ENCODE peak calls at places on chromosomes 16 and 17, in seven cellular contexts. L is foreskin fibroblast; F is progenitor cell of endocrine pancreas; M is Karpas-422; V is HFFc6; P is activated CD4-positive, CD25-positive, alpha-beta regulatory T cell; J is head of caudate nucleus. A is an unnamed sample.

GRCh38 chr16:48444574-48444973 is 59.4 kb upstream of the SIAH1 start:
- DNase-seq in L (peak), F (no peak), M (no peak), V (peak), P (no peak), J (no peak), A (peak)

GRCh38 chr16:56311208-56312027 is 113.9 kb downstream of the AMFR start:
- DNase-seq in L (no peak), F (no peak), M (peak), V (no peak), P (no peak), J (no peak), A (no peak)

GRCh38 chr17:1252203-1252608 is 18.0 kb upstream of the BHLHA9 start:
- DNase-seq in L (no peak), F (no peak), M (no peak), V (no peak), P (no peak), J (no peak), A (no peak)

GRCh38 chr17:46782250-46782953 is 36.1 kb downstream of the WNT3 start:
- DNase-seq in L (no peak), F (no peak), M (peak), V (peak), P (no peak), J (no peak), A (peak)

GRCh38 chr16:84307209-84307954 is 12.7 kb downstream of the WFDC1 start:
- DNase-seq in L (no peak), F (no peak), M (peak), V (no peak), P (no peak), J (no peak), A (no peak)

GRCh38 chr17:73278465-73279453 is 17.1 kb upstream of the CPSF4L start:
- DNase-seq in L (peak), F (no peak), M (no peak), V (peak), P (no peak), J (no peak), A (no peak)

GRCh38 chr17:57599271-57600045 is 145.6 kb downstream of the CCDC182 start:
- DNase-seq in L (no peak), F (no peak), M (peak), V (no peak), P (no peak), J (no peak), A (no peak)

GRCh38 chr17:933168-934083 is 46.1 kb downstream of the NXN start:
- DNase-seq in L (peak), F (no peak), M (no peak), V (peak), P (no peak), J (no peak), A (peak)

GRCh38 chr16:82007189-82007588 is 4.1 kb downstream of the SDR42E1 start:
- DNase-seq in L (no peak), F (no peak), M (no peak), V (no peak), P (no peak), J (no peak), A (no peak)

GRCh38 chr16:87854053-87854906 is 15.0 kb downstream of the SLC7A5 start:
- DNase-seq in L (no peak), F (no peak), M (no peak), V (peak), P (no peak), J (no peak), A (peak)

GRCh38 chr17:11031787-11032186 is 193.9 kb upstream of the PIRT start:
- DNase-seq in L (no peak), F (no peak), M (peak), V (no peak), P (no peak), J (no peak), A (peak)

GRCh38 chr16:47461598-47462266 is 601 bp downstream of the PHKB start:
- DNase-seq in L (peak), F (no peak), M (peak), V (peak), P (no peak), J (peak), A (peak)

GRCh38 chr16:58733248-58733670 is 857 bp downstream of the GOT2 start:
- DNase-seq in L (peak), F (no peak), M (peak), V (no peak), P (no peak), J (no peak), A (no peak)

GRCh38 chr17:47663997-47664941 is 14.6 kb downstream of the KPNB1 start:
- DNase-seq in L (peak), F (peak), M (peak), V (peak), P (peak), J (peak), A (peak)

GRCh38 chr16:85659805-85660511 is 28.8 kb downstream of the GINS2 start:
- DNase-seq in L (peak), F (peak), M (peak), V (peak), P (peak), J (peak), A (peak)

GRCh38 chr17:20896153-20896649 is 146.6 kb downstream of the USP22 start:
- DNase-seq in L (no peak), F (no peak), M (no peak), V (no peak), P (no peak), J (peak), A (no peak)

GRCh38 chr17:68398731-68399637 is 58.3 kb downstream of the WIPI1 start:
- DNase-seq in L (peak), F (peak), M (peak), V (peak), P (no peak), J (peak), A (peak)

GRCh38 chr17:45284176-45285140 is 22.6 kb upstream of the SPATA32 start:
- DNase-seq in L (no peak), F (no peak), M (peak), V (no peak), P (no peak), J (no peak), A (no peak)

GRCh38 chr17:48444531-48445247 is 14.7 kb upstream of the SKAP1 start:
- DNase-seq in L (no peak), F (no peak), M (peak), V (no peak), P (no peak), J (no peak), A (peak)

GRCh38 chr16:79756571-79756970 is 156.0 kb upstream of the MAF start:
- DNase-seq in L (no peak), F (no peak), M (no peak), V (no peak), P (no peak), J (no peak), A (no peak)

GRCh38 chr17:34235389-34236028 is 19.6 kb upstream of the CCL2 start:
- DNase-seq in L (no peak), F (no peak), M (no peak), V (no peak), P (no peak), J (no peak), A (no peak)

GRCh38 chr16:56505174-56505573 is 14.7 kb downstream of the BBS2 start:
- DNase-seq in L (no peak), F (no peak), M (no peak), V (no peak), P (no peak), J (no peak), A (no peak)

GRCh38 chr16:77885596-77886295 is 97.4 kb downstream of the VAT1L start:
- DNase-seq in L (no peak), F (no peak), M (no peak), V (no peak), P (no peak), J (no peak), A (no peak)

GRCh38 chr17:75808905-75809621 is 24.5 kb downstream of the UNK start:
- DNase-seq in L (peak), F (no peak), M (peak), V (no peak), P (no peak), J (no peak), A (no peak)

GRCh38 chr17:74045608-74046007 is 157.9 kb upstream of the RPL38 start:
- DNase-seq in L (no peak), F (no peak), M (peak), V (no peak), P (no peak), J (no peak), A (peak)

GRCh38 chr16:89103156-89103555 is 9.5 kb downstream of the ACSF3 start:
- DNase-seq in L (no peak), F (no peak), M (no peak), V (no peak), P (no peak), J (no peak), A (no peak)

GRCh38 chr16:6725634-6726331 is 606.9 kb upstream of the RBFOX1 start:
- DNase-seq in L (no peak), F (no peak), M (peak), V (no peak), P (no peak), J (peak), A (no peak)

GRCh38 chr17:29401237-29401636 is 11.1 kb downstream of the TAOK1 start:
- DNase-seq in L (no peak), F (no peak), M (no peak), V (no peak), P (no peak), J (no peak), A (no peak)

GRCh38 chr17:81191116-81191515 is 25.1 kb upstream of the AATK start:
- DNase-seq in L (no peak), F (no peak), M (no peak), V (no peak), P (no peak), J (no peak), A (no peak)

GRCh38 chr17:19014628-19015215 is 10.2 kb upstream of the FAM83G start:
- DNase-seq in L (no peak), F (no peak), M (peak), V (no peak), P (no peak), J (no peak), A (no peak)

GRCh38 chr16:81590714-81591537 is 146.3 kb downstream of the CMIP start:
- DNase-seq in L (no peak), F (no peak), M (no peak), V (no peak), P (no peak), J (no peak), A (no peak)